ENCODE peak calls at places on chromosome 15, in six cellular contexts. H is CD8-positive, alpha-beta T cell; A is GM12878; R is AG04450; S is prostate gland; P is mucosa of descending colon. W is an unnamed sample.
A peak's percentile ranks its signal among the peaks of the same experiment; 100 is the strongest.

GRCh38 chr15:78059110-78059839 is 18.2 kb downstream of the TBC1D2B start:
- DNase-seq in A (no peak), R (no peak), S (no peak), P (no peak), H (no peak), W (no peak)

GRCh38 chr15:26771917-26772587 is 814 bp downstream of the GABRB3 start:
- DNase-seq in A (no peak), S (no peak), H (no peak), R (no peak), P (no peak), W (no peak)

GRCh38 chr15:74964794-74965193 is 8.2 kb upstream of the RPP25 start:
- DNase-seq in H (no peak), A (no peak), P (no peak), R (no peak), S (no peak), W (no peak)

GRCh38 chr15:79897380-79897678 is 515 bp upstream of the MTHFS start:
- DNase-seq in R (no peak), S (no peak), A (no peak), H (no peak), P (no peak), W (no peak)

GRCh38 chr15:79572691-79573340 is 140.7 kb downstream of the MINAR1 start:
- DNase-seq in A (no peak), R (no peak), H (no peak), P (no peak), S (no peak), W (no peak)

GRCh38 chr15:33722005-33722672 is 246.2 kb upstream of the CHRM5 start:
- DNase-seq in R (no peak), H (no peak), P (no peak), S (no peak), A (peak; percentile 24), W (peak; percentile 90)

GRCh38 chr15:33148129-33148850 is 46.2 kb downstream of the FMN1 start:
- DNase-seq in R (no peak), S (no peak), P (no peak), H (no peak), A (no peak), W (no peak)

GRCh38 chr15:82530606-82531379 is 9.5 kb downstream of the RPS17 start:
- DNase-seq in S (peak; percentile 84), A (peak; percentile 55), R (no peak), P (peak; percentile 91), H (peak; percentile 78), W (peak; percentile 26)

GRCh38 chr15:60389261-60390077 is 8.3 kb downstream of the ANXA2 start:
- DNase-seq in H (peak; percentile 32), S (no peak), P (no peak), R (no peak), A (peak; percentile 42), W (no peak)

GRCh38 chr15:69071265-69071664 is 56.8 kb downstream of the NOX5 start:
- DNase-seq in P (no peak), A (no peak), S (no peak), H (no peak), R (no peak), W (no peak)

GRCh38 chr15:69078638-69079037 is 64.1 kb downstream of the NOX5 start:
- DNase-seq in S (no peak), R (no peak), H (no peak), P (no peak), A (no peak), W (no peak)

GRCh38 chr15:69074011-69074842 is 59.7 kb downstream of the NOX5 start:
- DNase-seq in R (no peak), H (no peak), A (no peak), P (peak; percentile 86), S (peak; percentile 51), W (no peak)

GRCh38 chr15:69074843-69075224 is 60.3 kb downstream of the NOX5 start:
- DNase-seq in R (no peak), A (no peak), P (peak; percentile 50), S (peak; percentile 24), H (no peak), W (no peak)

GRCh38 chr15:69075467-69075866 is 61.0 kb downstream of the NOX5 start:
- DNase-seq in R (no peak), A (no peak), H (no peak), S (no peak), P (no peak), W (no peak)
- H3K4me3 ChIP-seq in R (no peak overlapping the region), A (no peak overlapping the region), H (no peak overlapping the region), S (no peak overlapping the region), P (no peak overlapping the region), W (no peak overlapping the region)

GRCh38 chr15:96693515-96693914 is 363.0 kb downstream of the NR2F2 start:
- DNase-seq in H (no peak), A (no peak), S (no peak), R (no peak), P (no peak), W (no peak)

GRCh38 chr15:96692826-96693225 is 362.3 kb downstream of the NR2F2 start:
- DNase-seq in H (no peak), P (no peak), A (no peak), R (no peak), S (no peak), W (no peak)

DNA sequence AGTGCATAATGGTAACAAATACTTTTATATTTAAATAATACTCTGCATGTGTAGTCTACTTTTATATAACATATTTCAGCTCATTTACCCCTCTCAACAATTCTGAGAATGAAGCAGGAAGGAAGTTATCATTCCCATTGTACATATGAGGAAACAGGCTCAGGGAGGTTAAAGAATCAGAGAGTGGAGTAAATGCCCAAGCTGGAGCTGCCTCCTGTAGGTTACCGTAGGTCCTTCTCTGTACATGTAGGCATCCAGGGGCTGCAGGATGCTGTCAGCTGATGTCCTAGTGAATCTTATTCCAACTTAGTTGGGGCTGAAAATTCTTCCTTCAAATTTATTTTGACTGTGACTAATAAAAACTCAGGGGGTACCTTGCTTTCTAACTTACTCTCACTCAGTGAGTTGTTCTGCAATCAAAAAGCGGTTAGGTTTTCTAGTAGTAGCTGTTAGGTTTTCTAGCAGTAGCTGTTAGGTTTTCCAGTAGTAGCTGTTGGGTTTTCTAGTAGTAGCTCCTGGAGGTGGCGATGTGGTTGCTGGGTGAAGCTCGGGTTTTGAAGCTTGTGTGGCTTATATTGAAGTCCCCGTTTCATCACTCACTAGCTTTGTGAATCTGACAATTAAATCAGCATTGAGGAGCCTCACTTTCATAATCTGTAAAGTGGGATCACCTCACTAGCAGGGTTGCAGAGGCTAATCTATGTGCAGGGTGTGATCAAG is 357.0 kb downstream of the NR2F2 start:
- DNase-seq in A (no peak), R (no peak), H (no peak), S (no peak), P (no peak), W (no peak)
- TF ChIP-seq CTCF in A (no peak), R (no peak), H (no peak), S (no peak), P (no peak), W (no peak)

GRCh38 chr15:95912728-95913127 is 417.8 kb upstream of the NR2F2 start:
- DNase-seq in H (no peak), R (no peak), S (no peak), A (no peak), P (no peak), W (no peak)

GRCh38 chr15:95911570-95912279 is 418.8 kb upstream of the NR2F2 start:
- DNase-seq in P (no peak), A (no peak), S (no peak), H (no peak), R (no peak), W (no peak)

GRCh38 chr15:95912280-95912625 is 418.2 kb upstream of the NR2F2 start:
- DNase-seq in A (no peak), R (no peak), P (no peak), H (no peak), S (no peak), W (no peak)

GRCh38 chr15:95916568-95916967 is 413.9 kb upstream of the NR2F2 start:
- DNase-seq in R (no peak), A (no peak), H (no peak), S (no peak), P (no peak), W (no peak)

DNA sequence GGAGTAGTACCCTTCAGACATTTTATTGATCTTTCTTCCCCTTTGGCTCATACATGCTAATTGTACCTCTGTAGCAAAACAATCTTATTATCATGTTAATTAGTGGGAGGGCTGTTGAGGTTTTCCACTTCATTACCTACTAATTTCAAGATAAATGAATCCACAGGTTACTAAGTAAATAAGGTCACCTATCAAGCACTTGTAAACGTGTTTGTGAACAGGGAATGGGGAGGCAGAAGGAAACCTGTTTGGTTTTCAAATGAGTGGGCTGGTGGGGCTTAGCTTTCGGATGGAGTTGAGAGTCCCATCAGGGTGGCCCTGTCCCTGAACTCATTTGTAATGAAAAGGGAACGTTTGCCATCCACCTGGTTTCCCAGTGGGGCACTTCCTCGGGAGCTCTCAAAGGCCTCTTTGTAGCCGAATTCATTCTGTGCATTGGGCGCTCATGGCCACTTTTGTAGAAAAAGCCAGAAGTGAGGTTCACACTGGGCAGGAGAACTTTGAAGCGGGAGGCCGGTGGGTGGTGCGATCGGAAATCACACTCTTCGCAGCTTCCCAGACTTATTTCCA is 419.8 kb upstream of the NR2F2 start:
- DNase-seq in H (no peak), R (no peak), S (no peak), A (no peak), P (no peak), W (no peak)
- H3K4me3 ChIP-seq in H (no peak overlapping the region), R (no peak overlapping the region), S (no peak overlapping the region), A (no peak overlapping the region), P (no peak overlapping the region), W (no peak overlapping the region)

GRCh38 chr15:55796321-55796965 is 53.5 kb upstream of the PRTG start:
- DNase-seq in P (no peak), A (no peak), H (no peak), R (no peak), S (no peak), W (no peak)

GRCh38 chr15:55800216-55800615 is 57.3 kb upstream of the PRTG start:
- DNase-seq in A (no peak), S (no peak), R (no peak), H (no peak), P (no peak), W (no peak)

GRCh38 chr15:55802600-55803376 is 59.8 kb upstream of the PRTG start:
- DNase-seq in P (no peak), R (no peak), H (no peak), A (no peak), S (no peak), W (no peak)

GRCh38 chr15:55795031-55795430 is 52.1 kb upstream of the PRTG start:
- DNase-seq in P (no peak), A (no peak), S (no peak), H (no peak), R (no peak), W (no peak)

DNA sequence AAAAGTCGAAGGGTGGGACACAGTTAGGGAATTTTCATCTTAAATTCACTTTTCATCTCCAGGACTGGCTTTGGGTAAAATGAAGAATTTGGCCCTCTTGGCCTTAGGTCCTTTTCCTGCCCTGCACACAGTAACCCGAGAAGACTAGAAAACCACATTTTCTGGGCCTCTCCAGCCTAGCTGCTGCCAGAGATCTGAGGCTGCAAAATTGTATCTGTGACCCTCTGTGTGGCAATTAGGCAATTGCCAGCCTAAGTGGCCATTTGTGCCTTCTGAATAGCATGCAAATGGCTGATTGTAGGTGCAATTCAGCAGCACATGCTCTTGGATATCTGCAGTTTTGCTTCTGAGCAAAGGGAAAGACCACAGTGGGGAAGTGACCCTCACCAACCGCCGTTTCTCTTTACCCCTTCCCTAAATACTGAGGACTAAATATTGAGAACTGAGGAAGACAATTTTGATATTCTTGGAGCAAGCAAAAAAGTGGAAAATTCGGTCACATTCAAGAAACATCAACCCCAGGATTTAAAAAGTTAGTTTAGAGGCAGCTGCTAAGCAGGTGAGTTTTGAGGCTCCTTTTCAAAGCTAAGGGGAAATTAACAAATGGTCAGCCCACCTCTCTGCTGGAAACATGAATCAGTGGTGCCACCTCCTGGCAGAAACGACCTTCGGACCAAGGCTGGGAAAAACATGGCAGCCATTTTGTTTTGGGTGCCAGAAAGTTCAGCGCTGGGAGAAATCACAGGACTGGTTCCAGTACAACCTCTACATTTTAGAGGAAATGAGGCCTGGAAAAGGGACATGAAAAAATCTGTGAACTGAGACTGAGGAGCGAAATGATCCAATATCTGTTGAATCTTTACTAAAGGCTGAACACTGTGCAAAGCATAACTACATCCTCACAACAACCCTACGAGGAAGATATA is 56.6 kb upstream of the PRTG start:
- DNase-seq in R (no peak), P (peak; percentile 50), S (no peak), H (no peak), A (peak; percentile 4), W (peak; percentile 14)
- TF ChIP-seq CTCF in R (peak; percentile 72), P (no peak), S (no peak), H (no peak), A (peak; percentile 50), W (peak; percentile 73)